ENCODE peak calls at places on chromosomes 4 and X, in four cellular contexts. P is K562, C is GM12878, Y is HepG2. L is an unnamed sample.

GRCh38 chr4:119110121-119110520 is 25.5 kb upstream of the MYOZ2 start:
- DNase-seq in P (no peak), C (no peak), Y (no peak), L (no peak)

GRCh38 chrX:136271300-136271699 is 20.1 kb upstream of the MAP7D3 start:
- DNase-seq in P (no peak), C (no peak), Y (no peak), L (no peak)

GRCh38 chr4:81352476-81352875 is 119.2 kb downstream of the RASGEF1B start:
- DNase-seq in P (no peak), C (no peak), Y (no peak), L (no peak)

GRCh38 chr4:1247811-1248261 is 1.1 kb downstream of the CTBP1 start:
- DNase-seq in P (peak), C (no peak), Y (no peak), L (no peak)

GRCh38 chr4:182929296-182929695 is 12.1 kb upstream of the DCTD start:
- DNase-seq in P (no peak), C (no peak), Y (peak), L (no peak)

GRCh38 chr4:83281326-83281725 is 3.3 kb downstream of the COQ2 start:
- DNase-seq in P (no peak), C (no peak), Y (no peak), L (no peak)

GRCh38 chr4:59122626-59123025 is 2012.4 kb upstream of the IGFBP7 start:
- DNase-seq in P (no peak), C (no peak), Y (no peak), L (no peak)

GRCh38 chr4:32991663-32992062 is 2271.5 kb downstream of the PCDH7 start:
- DNase-seq in P (no peak), C (no peak), Y (no peak), L (no peak)

GRCh38 chr4:10183462-10183861 is 66.9 kb upstream of the WDR1 start:
- DNase-seq in P (no peak), C (no peak), Y (no peak), L (no peak)

GRCh38 chr4:47287735-47288134 is 175.8 kb downstream of the COMMD8 start:
- DNase-seq in P (no peak), C (peak), Y (no peak), L (no peak)

GRCh38 chrX:29581223-29581622 is 634.1 kb upstream of the MAGEB2 start:
- DNase-seq in P (no peak), C (no peak), Y (no peak), L (no peak)

GRCh38 chr4:8278009-8278395 is 8.4 kb downstream of the HTRA3 start:
- DNase-seq in P (no peak), C (no peak), Y (no peak), L (no peak)

GRCh38 chr4:24664956-24665355 is 80.6 kb upstream of the DHX15 start:
- DNase-seq in P (no peak), C (no peak), Y (peak), L (no peak)

GRCh38 chr4:6926681-6927478 is 17.3 kb downstream of the TBC1D14 start:
- DNase-seq in P (peak), C (no peak), Y (peak), L (no peak)

GRCh38 chr4:82124365-82124764 is 249.4 kb downstream of the HNRNPD start:
- DNase-seq in P (no peak), C (no peak), Y (no peak), L (no peak)

GRCh38 chr4:121370729-121371325 is 10.0 kb downstream of the QRFPR start:
- DNase-seq in P (peak), C (no peak), Y (peak), L (peak)

GRCh38 chr4:84151574-84151973 is 347.5 kb downstream of the NKX6-1 start:
- DNase-seq in P (no peak), C (no peak), Y (no peak), L (no peak)

GRCh38 chr4:185011408-185011807 is 6.9 kb upstream of the HELT start:
- DNase-seq in P (peak), C (no peak), Y (peak), L (no peak)

GRCh38 chrX:30301203-30301602 is 8.0 kb downstream of the NR0B1 start:
- DNase-seq in P (no peak), C (no peak), Y (no peak), L (no peak)

GRCh38 chr4:22385615-22386014 is 130.3 kb downstream of the ADGRA3 start:
- DNase-seq in P (no peak), C (no peak), Y (no peak), L (no peak)

GRCh38 chr4:99462875-99463464 is 27.8 kb upstream of the ADH7 start:
- DNase-seq in P (peak), C (peak), Y (peak), L (peak)

GRCh38 chr4:147768113-147768512 is 36.2 kb downstream of the ARHGAP10 start:
- DNase-seq in P (no peak), C (no peak), Y (no peak), L (peak)

GRCh38 chr4:27010334-27010940 is 149.8 kb downstream of the STIM2 start:
- DNase-seq in P (peak), C (peak), Y (peak), L (peak)

GRCh38 chr4:16969696-16970135 is 71.3 kb upstream of the LDB2 start:
- DNase-seq in P (no peak), C (no peak), Y (peak), L (no peak)

GRCh38 chr4:19774690-19775256 is 476.9 kb upstream of the SLIT2 start:
- DNase-seq in P (no peak), C (no peak), Y (no peak), L (no peak)

GRCh38 chrX:22974616-22975015 is 25.1 kb upstream of the DDX53 start:
- DNase-seq in P (no peak), C (no peak), Y (no peak), L (no peak)

GRCh38 chr4:158750379-158750778 is 18.4 kb upstream of the FNIP2 start:
- DNase-seq in P (no peak), C (no peak), Y (no peak), L (no peak)

GRCh38 chrX:118740276-118740889 is 13.0 kb downstream of the IL13RA1 start:
- DNase-seq in P (no peak), C (no peak), Y (no peak), L (no peak)

GRCh38 chrX:151830911-151831310 is 81.8 kb upstream of the MAGEA4 start:
- DNase-seq in P (no peak), C (no peak), Y (no peak), L (no peak)

GRCh38 chrX:119453202-119453601 is 15.0 kb upstream of the SLC25A5 start:
- DNase-seq in P (no peak), C (no peak), Y (no peak), L (no peak)

GRCh38 chr4:106854970-106855369 is 181.1 kb downstream of the DKK2 start:
- DNase-seq in P (no peak), C (no peak), Y (no peak), L (no peak)

GRCh38 chr4:106851686-106852085 is 184.4 kb downstream of the DKK2 start:
- DNase-seq in P (no peak), C (no peak), Y (no peak), L (no peak)

GRCh38 chr4:106852416-106852815 is 183.7 kb downstream of the DKK2 start:
- DNase-seq in P (no peak), C (no peak), Y (no peak), L (no peak)
- TF ChIP-seq ESRRA in P (no peak), C (no peak), Y (no peak), L (no peak)

DNA sequence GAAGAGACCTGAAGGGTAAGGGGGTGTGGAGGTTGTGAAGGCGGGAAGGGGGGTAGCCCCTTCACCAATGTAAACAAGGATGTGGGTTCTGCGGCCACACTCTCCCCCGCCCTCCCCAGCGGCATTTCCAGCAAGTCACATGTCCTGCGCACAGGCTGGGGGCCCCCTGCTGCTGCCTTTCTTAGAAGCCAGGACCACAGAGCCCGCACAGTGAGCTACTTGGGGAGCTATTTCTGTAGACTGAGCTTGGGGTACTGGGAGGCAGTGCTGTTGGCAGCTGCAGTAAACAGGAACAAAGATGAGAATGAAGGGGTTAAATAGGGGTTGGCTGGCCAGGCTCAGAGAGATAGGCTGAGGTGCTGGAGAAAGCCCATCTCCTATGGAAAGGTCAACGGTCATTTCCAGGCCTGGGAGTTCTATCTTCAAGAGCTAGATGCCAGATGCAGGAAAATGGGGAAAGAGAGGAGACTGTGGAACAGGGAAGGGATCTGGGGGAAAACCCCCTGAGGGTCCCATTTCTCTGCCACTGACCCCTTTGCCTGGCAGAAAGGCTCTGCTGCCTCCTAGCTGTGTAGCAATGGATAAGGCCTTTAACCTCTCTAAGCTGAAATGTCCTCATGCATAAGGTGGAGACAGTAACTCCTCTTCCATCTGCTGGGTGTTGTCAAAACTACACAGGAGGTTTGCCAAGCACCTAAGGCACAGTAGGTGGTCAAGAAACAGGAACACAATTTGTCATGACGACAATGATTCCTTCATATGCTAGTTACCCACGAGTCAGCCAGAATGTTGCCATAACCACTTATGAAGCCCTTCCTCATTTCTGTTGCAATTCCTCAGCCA is 18.5 kb upstream of the PIM2 start:
- DNase-seq in P (peak), C (peak), Y (no peak), L (no peak)
- TF ChIP-seq SMC3 in P (peak), C (peak), Y (no peak), L (no peak)

GRCh38 chr4:54085284-54085683 is 14.7 kb upstream of the GSX2 start:
- DNase-seq in P (no peak), C (no peak), Y (peak), L (peak)
- TF ChIP-seq ESRRA in P (no peak), C (no peak), Y (no peak), L (no peak)

GRCh38 chr4:65096630-65097029 is 573.7 kb downstream of the EPHA5 start:
- DNase-seq in P (no peak), C (no peak), Y (no peak), L (no peak)
- TF ChIP-seq SMC3 in P (no peak), C (no peak), Y (no peak), L (no peak)

GRCh38 chr4:93065790-93066189 is 762.0 kb downstream of the GRID2 start:
- DNase-seq in P (no peak), C (no peak), Y (no peak), L (no peak)
- TF ChIP-seq ESRRA in P (no peak), C (no peak), Y (no peak), L (no peak)

GRCh38 chr4:151198748-151199147 is 78.2 kb upstream of the PRSS48 start:
- DNase-seq in P (no peak), C (no peak), Y (no peak), L (no peak)

GRCh38 chr4:151197258-151197657 is 79.7 kb upstream of the PRSS48 start:
- DNase-seq in P (no peak), C (no peak), Y (no peak), L (no peak)

GRCh38 chr4:151202851-151203455 is 74.0 kb upstream of the PRSS48 start:
- DNase-seq in P (no peak), C (no peak), Y (no peak), L (no peak)

GRCh38 chr4:151202381-151202780 is 74.6 kb upstream of the PRSS48 start:
- DNase-seq in P (no peak), C (no peak), Y (no peak), L (no peak)

GRCh38 chr4:151199496-151200190 is 77.3 kb upstream of the PRSS48 start:
- DNase-seq in P (no peak), C (no peak), Y (peak), L (no peak)
- TF ChIP-seq SMC3 in P (no peak), C (no peak), Y (no peak), L (no peak)

DNA sequence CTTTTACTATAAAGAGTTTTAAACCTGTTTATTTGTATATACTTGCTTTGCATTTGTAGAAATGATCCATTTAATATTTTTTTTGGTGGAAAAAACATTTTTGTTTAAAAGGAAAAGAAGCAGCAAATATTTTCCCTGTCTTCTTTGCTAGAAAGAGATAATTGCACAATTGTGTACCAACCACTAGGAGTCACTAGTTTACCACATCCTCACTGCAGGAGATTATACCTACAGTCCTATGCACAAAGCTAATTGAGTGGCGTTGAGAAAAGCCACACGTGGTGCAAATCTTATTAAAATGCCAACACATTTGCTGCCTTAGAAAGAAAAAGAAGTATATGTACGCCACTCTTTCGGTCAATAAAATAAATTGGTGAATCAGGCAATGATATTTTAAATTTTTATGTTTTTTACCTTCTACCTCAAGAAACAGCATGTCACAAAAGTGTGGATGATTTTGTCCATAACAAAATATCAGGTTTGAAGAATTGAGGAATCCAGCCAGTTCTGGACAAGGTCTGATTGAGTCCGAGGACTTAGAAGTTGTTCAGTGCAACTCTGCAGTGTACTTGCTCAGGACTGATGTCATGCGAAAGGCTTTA is 102.9 kb downstream of the GRXCR1 start:
- DNase-seq in P (peak), C (no peak), Y (peak), L (peak)
- TF ChIP-seq ESRRA in P (no peak), C (no peak), Y (no peak), L (no peak)

GRCh38 chrX:88612870-88613329 is 134.1 kb upstream of the CPXCR1 start:
- DNase-seq in P (no peak), C (no peak), Y (peak), L (no peak)

DNA sequence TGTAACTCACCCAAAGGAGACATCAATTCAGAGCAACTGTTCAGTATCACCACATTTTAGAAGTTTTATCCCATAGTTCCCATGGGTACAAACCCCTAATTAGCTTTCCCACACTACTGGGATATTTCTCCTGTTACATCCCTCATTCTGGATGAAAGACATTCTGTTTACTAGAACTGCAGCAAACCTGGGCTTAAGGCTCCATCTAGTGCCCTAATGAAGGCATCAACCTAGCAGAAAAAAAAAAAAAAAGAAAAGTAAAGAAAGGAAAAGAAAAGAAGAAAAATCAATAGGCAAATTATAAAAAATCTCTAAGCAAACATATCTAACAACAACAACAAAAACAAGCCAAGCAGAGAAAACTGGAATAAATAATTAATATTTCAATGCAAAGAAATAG is 133.7 kb upstream of the CPXCR1 start:
- DNase-seq in P (no peak), C (no peak), Y (peak), L (no peak)
- TF ChIP-seq SMC3 in P (no peak), C (peak), Y (peak), L (no peak)

GRCh38 chr4:37671072-37671471 is 15.1 kb downstream of the RELL1 start:
- DNase-seq in P (no peak), C (no peak), Y (no peak), L (no peak)
- TF ChIP-seq ESRRA in P (no peak), C (no peak), Y (no peak), L (no peak)

DNA sequence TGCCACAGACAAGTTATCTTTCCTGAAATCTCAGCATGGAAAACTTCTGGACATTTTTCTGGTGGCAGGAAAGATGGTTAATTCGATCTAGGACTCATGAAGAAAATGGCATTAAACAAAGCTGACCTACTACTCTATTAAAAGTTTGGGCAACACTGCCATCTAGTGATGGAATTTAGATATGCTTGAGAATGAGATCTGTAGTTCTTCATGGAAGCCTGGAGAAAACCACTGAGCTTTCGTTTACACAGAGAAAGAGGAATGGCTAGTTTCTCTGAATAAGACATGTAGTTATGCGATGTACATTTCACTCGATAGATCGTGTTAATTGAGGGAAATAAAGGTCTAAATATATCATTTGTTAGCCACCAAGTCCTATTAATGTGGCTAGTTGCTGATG is 51.7 kb upstream of the CHRDL1 start:
- DNase-seq in P (peak), C (peak), Y (peak), L (peak)
- TF ChIP-seq SMC3 in P (peak), C (peak), Y (peak), L (peak)

L was measured in A549.